ENCODE peak calls at places on chromosomes 11 and 22, in six cellular contexts. O is fibroblast of lung, P is body of pancreas, R is ovary, C is lung, Y is IMR-90. E is an unnamed sample.

GRCh38 chr22:24325105-24325757 is 54.6 kb downstream of the SPECC1L start:
- DNase-seq in Y (peak; percentile 92), R (no peak), P (peak; percentile 20), C (no peak), O (peak; percentile 88), E (peak; percentile 94)

GRCh38 chr11:107591098-107591445 is at the start of gene ELMOD1:
- DNase-seq in R (peak; percentile 25), O (peak; percentile 22), C (no peak), P (peak; percentile 17), Y (peak; percentile 23), E (no peak)

GRCh38 chr11:122784325-122785155 is 53.8 kb upstream of the CRTAM start:
- DNase-seq in C (peak; percentile 37), P (peak; percentile 52), R (peak; percentile 77), O (peak; percentile 97), Y (peak; percentile 98), E (peak; percentile 93)

GRCh38 chr11:69200331-69201047 is 44.8 kb downstream of the SMIM38 start:
- DNase-seq in O (no peak), R (no peak), P (no peak), Y (no peak), C (no peak), E (no peak)

GRCh38 chr11:93236741-93237675 is 39.2 kb upstream of the SLC36A4 start:
- DNase-seq in Y (peak; percentile 44), C (no peak), R (peak; percentile 32), P (peak; percentile 47), O (peak; percentile 44), E (peak; percentile 40)

GRCh38 chr11:56905442-56905841 is 83.3 kb upstream of the OR5AK2 start:
- DNase-seq in P (no peak), C (no peak), Y (no peak), R (no peak), O (no peak), E (no peak)

GRCh38 chr22:44439356-44440223 is 58.4 kb downstream of the RTL6 start:
- DNase-seq in P (no peak), Y (no peak), R (no peak), O (no peak), C (no peak), E (no peak)

GRCh38 chr11:75240381-75241035 is at the start of gene TPBGL:
- DNase-seq in C (no peak), O (no peak), Y (no peak), R (no peak), P (no peak), E (no peak)

GRCh38 chr11:2793781-2794418 is 91.7 kb downstream of the CDKN1C start:
- DNase-seq in Y (no peak), R (peak; percentile 11), C (no peak), P (peak; percentile 1), O (no peak), E (no peak)

GRCh38 chr11:17388609-17389204 is at the start of gene KCNJ11:
- DNase-seq in Y (no peak), O (no peak), C (no peak), P (peak; percentile 39), R (no peak), E (no peak)

DNA sequence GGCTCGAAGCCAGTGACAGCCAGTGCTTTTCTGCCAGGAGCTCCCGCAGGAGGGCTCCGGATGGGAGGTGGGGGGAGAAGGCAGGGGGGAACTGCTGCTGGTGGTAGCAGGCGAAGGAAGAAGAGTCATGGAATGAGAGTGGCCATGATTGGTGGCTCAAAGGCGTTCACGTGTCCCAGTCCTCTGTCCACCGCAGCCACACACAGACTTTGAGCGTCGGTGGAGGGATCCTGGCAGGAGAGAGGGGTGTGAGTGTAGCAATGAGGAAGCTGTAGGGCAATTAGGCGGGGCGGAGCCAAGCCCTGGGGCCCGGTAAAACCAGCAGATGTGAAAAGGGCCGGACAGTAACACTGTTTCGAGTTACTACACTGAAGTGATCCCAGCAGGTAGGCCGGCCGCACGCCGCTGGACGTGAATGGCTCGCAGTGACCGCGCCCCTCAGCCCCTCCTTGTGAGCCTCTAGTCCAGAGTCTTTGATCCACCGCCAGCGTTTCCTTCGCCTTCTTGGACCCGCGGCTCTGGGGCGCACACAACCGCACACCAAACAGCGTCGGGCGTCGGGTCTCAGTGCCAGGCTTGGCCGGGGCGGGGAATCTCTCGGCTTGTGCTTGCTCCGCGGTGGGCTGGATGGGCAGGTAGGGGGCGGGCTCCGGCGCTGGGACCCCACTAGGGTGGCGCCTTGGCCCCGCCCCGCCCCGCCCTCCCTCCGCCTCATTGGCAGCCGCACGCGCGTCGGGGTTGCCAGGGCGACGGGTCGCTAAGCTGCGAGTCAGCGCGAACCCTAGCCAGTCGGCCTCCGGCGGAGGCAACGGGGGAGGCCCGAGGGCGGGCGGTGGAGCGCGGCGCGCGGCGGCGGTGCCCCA is at the start of gene LRRC10B:
- DNase-seq in P (peak; percentile 37), Y (no peak), R (no peak), O (no peak), C (no peak), E (no peak)
- H3K4me3 ChIP-seq in P (no peak within 1 kb of the TSS), Y (no peak within 1 kb of the TSS), R (no peak within 1 kb of the TSS), O (peak within 1 kb of the TSS; percentile 35), C (peak within 1 kb of the TSS; percentile 3), E (peak within 1 kb of the TSS; percentile 33)

GRCh38 chr11:78662811-78663210 is 88.1 kb upstream of the NARS2 start:
- DNase-seq in R (no peak), C (no peak), O (no peak), P (no peak), Y (no peak), E (no peak)
- H3K4me3 ChIP-seq in R (no peak overlapping the region), C (no peak overlapping the region), O (no peak overlapping the region), P (no peak overlapping the region), Y (no peak overlapping the region), E (no peak overlapping the region)

GRCh38 chr11:11148104-11148509 is 204.9 kb downstream of the CSNK2A3 start:
- DNase-seq in P (peak; percentile 76), O (peak; percentile 85), Y (peak; percentile 74), R (peak; percentile 63), C (peak; percentile 74), E (peak; percentile 95)

GRCh38 chr11:11152877-11153276 is 200.2 kb downstream of the CSNK2A3 start:
- DNase-seq in C (no peak), R (no peak), O (no peak), Y (no peak), P (no peak), E (no peak)

GRCh38 chr11:11146830-11147229 is 206.2 kb downstream of the CSNK2A3 start:
- DNase-seq in P (no peak), Y (no peak), O (no peak), C (no peak), R (no peak), E (no peak)

GRCh38 chr11:11148598-11148997 is 204.5 kb downstream of the CSNK2A3 start:
- DNase-seq in R (no peak), O (no peak), P (no peak), Y (no peak), C (no peak), E (no peak)

DNA sequence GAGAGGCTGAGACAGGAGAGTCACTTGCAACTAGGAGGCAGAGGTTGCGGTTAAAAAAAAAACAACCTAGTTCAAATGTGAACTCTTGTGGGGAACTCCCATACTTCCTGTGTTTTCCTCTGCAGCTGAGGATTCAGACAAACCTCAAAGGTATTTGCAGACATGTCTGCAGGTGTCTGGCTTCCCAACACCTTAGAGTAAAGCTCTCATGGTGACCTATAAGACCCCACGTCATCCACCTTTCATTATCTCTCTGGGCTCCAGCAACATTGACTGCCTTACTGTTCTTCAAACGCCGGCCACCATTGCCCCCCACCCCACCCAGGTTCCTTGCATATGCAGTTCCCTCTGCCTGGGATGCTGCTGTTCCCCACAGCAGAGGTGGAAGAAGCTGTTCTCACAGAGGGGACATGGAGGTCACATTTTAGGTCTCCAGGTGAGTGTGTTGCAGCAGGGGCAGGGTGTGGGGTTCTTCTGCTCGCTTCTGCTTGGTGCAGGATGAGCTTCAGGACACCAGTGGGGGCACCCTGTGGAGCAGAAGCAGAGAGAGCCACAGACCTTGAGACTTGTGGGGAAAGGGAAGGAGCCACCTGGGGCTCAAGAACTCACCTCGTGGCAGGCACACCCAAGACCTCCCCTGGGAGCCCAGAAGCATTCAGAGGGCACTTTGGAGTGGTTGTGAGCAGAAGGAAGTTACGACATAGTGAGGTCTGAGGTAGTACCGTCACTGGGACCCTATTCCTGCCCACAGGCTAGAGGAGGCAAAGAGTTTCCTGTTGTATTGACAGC is 203.2 kb downstream of the CSNK2A3 start:
- DNase-seq in C (no peak), O (no peak), P (no peak), R (no peak), Y (no peak), E (no peak)
- H3K4me3 ChIP-seq in C (no peak overlapping the region), O (no peak overlapping the region), P (no peak overlapping the region), R (no peak overlapping the region), Y (no peak overlapping the region), E (no peak overlapping the region)

DNA sequence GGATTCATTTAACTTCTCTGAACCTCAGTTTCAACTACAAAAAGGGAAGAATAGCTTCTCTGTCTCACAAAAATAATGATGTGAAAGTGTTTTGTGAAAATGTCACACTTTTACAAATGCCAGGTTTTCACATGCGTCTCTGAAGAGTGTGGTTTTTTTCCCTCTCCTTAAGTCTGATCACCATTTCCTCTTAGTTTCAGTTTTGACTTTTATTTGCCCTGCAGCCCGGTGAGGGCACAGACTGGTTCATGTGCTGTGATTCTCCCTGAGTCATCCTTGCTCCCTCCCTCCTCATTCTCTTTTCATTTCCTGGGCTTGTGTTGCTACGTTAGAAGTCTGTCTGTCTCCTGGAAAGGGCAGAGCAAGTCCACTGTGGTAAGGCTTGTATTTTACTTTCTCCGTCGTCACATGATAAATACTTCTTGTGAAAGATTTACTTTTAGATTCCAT is 67.8 kb downstream of the BID start:
- DNase-seq in R (peak; percentile 24), Y (peak; percentile 93), C (peak; percentile 50), O (peak; percentile 93), P (peak; percentile 58), E (peak; percentile 92)
- H3K4me3 ChIP-seq in R (peak overlapping the region; percentile 21), Y (peak overlapping the region; percentile 4), C (no peak overlapping the region), O (peak overlapping the region; percentile 55), P (no peak overlapping the region), E (peak overlapping the region; percentile 65)

GRCh38 chr11:11845066-11845465 is 3.3 kb downstream of the USP47 start:
- DNase-seq in O (no peak), Y (no peak), R (no peak), P (peak; percentile 75), C (no peak), E (no peak)
- H3K4me3 ChIP-seq in O (peak overlapping the region; percentile 77), Y (no peak overlapping the region), R (no peak overlapping the region), P (no peak overlapping the region), C (no peak overlapping the region), E (no peak overlapping the region)

GRCh38 chr11:33701302-33701701 is 676 bp upstream of the C11orf91 start:
- DNase-seq in P (no peak), Y (peak; percentile 51), O (peak; percentile 38), C (no peak), R (no peak), E (no peak)
- H3K4me3 ChIP-seq in P (no peak overlapping the region), Y (peak overlapping the region; percentile 40), O (peak overlapping the region; percentile 62), C (no peak overlapping the region), R (peak overlapping the region; percentile 52), E (peak overlapping the region; percentile 59)

GRCh38 chr11:8689726-8690255 is 7.2 kb downstream of the RPL27A start:
- DNase-seq in O (no peak), P (no peak), R (no peak), Y (peak; percentile 38), C (no peak), E (no peak)
- H3K4me3 ChIP-seq in O (peak overlapping the region; percentile 78), P (no peak overlapping the region), R (no peak overlapping the region), Y (no peak overlapping the region), C (no peak overlapping the region), E (no peak overlapping the region)

E was measured in fibroblast of the aortic adventitia.